ENCODE peak calls at places on chromosomes 5 and 9, in eight cellular contexts. Q is dorsolateral prefrontal cortex; O is CD8-positive, alpha-beta T cell; R is A549; C is tibial nerve; Z is endothelial cell; F is esophagus muscularis mucosa; L is uterus. W is an unnamed sample.

GRCh38 chr9:125397736-125398135 is 136.1 kb downstream of the GAPVD1 start:
- DNase-seq in Q (no peak), O (no peak), R (no peak), C (no peak), Z (no peak), F (no peak), L (no peak), W (no peak)

GRCh38 chr5:129554134-129554904 is 94.2 kb downstream of the ADAMTS19 start:
- DNase-seq in Q (no peak), O (no peak), R (no peak), C (no peak), Z (no peak), F (no peak), L (no peak), W (no peak)

GRCh38 chr5:148740966-148741742 is 85.3 kb upstream of the ADRB2 start:
- DNase-seq in Q (no peak), O (no peak), R (peak; percentile 55), C (no peak), Z (no peak), F (no peak), L (no peak), W (no peak)

GRCh38 chr9:124553738-124554137 is 46.5 kb upstream of the NR5A1 start:
- DNase-seq in Q (no peak), O (no peak), R (no peak), C (no peak), Z (no peak), F (no peak), L (no peak), W (no peak)

GRCh38 chr9:88390371-88390990 is 2.2 kb downstream of the SPIN1 start:
- DNase-seq in Q (no peak), O (no peak), R (no peak), C (no peak), Z (no peak), F (no peak), L (no peak), W (no peak)

GRCh38 chr5:128254789-128255188 is 171.2 kb downstream of the SLC12A2 start:
- DNase-seq in Q (no peak), O (no peak), R (no peak), C (no peak), Z (no peak), F (no peak), L (no peak), W (no peak)

GRCh38 chr5:51201708-51202107 is 181.5 kb upstream of the ISL1 start:
- DNase-seq in Q (no peak), O (no peak), R (no peak), C (no peak), Z (no peak), F (no peak), L (no peak), W (no peak)

GRCh38 chr9:1267581-1267980 is 217.4 kb downstream of the DMRT2 start:
- DNase-seq in Q (no peak), O (no peak), R (no peak), C (no peak), Z (no peak), F (no peak), L (no peak), W (no peak)

GRCh38 chr5:34015120-34015807 is 7.4 kb upstream of the AMACR start:
- DNase-seq in Q (no peak), O (no peak), R (no peak), C (no peak), Z (no peak), F (no peak), L (no peak), W (no peak)

GRCh38 chr5:10503997-10504761 is 59.7 kb upstream of the ANKRD33B start:
- DNase-seq in Q (no peak), O (no peak), R (peak; percentile 64), C (no peak), Z (no peak), F (no peak), L (no peak), W (no peak)

GRCh38 chr9:137724114-137724445 is 105.3 kb downstream of the EHMT1 start:
- DNase-seq in Q (no peak), O (no peak), R (no peak), C (no peak), Z (no peak), F (no peak), L (no peak), W (no peak)

GRCh38 chr5:68141494-68141893 is 74.1 kb upstream of the PIK3R1 start:
- DNase-seq in Q (no peak), O (no peak), R (no peak), C (no peak), Z (no peak), F (no peak), L (no peak), W (no peak)

GRCh38 chr9:71716138-71716909 is 52.0 kb downstream of the CEMIP2 start:
- DNase-seq in Q (no peak), O (no peak), R (no peak), C (no peak), Z (no peak), F (no peak), L (no peak), W (no peak)

GRCh38 chr9:71721786-71722295 is 46.5 kb downstream of the CEMIP2 start:
- DNase-seq in Q (no peak), O (no peak), R (no peak), C (no peak), Z (no peak), F (no peak), L (no peak), W (no peak)

GRCh38 chr9:71719088-71719487 is 49.2 kb downstream of the CEMIP2 start:
- DNase-seq in Q (no peak), O (no peak), R (no peak), C (no peak), Z (no peak), F (no peak), L (no peak), W (no peak)

GRCh38 chr9:71719585-71719984 is 48.7 kb downstream of the CEMIP2 start:
- DNase-seq in Q (no peak), O (no peak), R (no peak), C (no peak), Z (no peak), F (no peak), L (no peak), W (no peak)
- TF ChIP-seq CTCF in Q (no peak), O (no peak), R (no peak), C (no peak), Z (no peak), F (no peak), L (no peak), W (no peak)

DNA sequence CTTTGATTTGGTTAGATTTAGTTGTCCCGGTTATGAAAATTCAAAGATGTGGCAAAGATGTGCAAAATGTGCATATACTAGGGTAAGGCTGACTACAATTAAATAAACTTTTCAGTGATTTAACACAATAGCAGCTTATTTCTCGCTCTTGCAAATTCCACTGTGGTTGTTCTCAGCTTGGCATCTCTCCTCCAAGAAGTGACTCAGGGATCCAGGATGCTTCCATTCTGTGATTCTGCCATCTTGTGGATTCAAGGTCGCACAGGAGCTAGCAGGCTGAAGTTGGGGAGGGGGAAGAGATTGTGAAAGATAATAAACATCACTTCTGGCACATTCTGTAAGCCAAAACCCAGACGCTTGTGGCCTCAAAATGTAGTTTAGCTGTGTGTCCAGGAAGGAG is 60.1 kb upstream of the TGFBR1 start:
- DNase-seq in Q (no peak), O (no peak), R (no peak), C (no peak), Z (no peak), F (no peak), L (no peak), W (no peak)
- TF ChIP-seq CTCF in Q (no peak), O (no peak), R (no peak), C (no peak), Z (no peak), F (no peak), L (no peak), W (no peak)

DNA sequence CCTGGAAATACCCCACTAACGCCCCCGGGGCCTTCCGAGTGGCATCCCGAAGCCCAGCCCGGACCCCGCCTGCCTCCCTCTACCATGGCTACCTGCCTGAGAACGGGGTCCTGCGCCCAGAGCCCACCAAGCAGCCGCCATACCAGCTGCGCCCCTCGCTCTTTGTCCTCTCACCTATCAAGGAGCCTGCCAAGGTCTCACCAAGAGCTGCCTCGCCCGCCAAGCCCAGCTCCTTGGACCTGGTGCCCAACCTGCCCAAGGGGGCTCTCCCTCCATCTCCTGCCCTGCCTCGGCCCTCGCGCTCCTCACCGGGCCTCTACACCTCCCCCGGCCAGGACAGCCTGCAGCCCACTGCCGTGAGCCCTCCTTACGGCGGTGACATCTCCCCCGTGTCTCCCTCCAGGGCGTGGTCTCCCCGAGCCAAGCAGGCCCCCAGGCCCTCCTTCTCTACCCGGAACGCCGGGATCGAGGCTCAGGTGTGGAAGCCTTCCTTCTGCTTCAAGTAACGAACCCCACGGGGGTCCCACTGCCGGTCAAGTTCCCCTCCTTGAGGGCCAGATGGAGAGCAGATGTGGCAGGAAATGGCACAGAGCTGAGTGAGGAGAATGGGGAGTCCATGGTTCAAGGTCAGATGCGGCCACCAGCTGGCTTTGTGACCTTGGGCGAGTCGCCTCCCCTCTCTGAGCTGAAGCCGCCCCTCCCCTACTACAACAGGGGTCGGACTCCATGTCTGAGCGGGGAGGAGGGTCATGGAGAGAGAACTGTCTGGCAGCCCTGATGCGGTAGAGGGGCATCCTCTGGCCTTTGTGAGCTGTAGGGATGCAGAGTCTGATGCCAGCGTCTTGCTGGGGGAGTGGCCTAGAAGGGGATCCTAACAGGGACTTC is 9.6 kb downstream of the SYNPO start:
- DNase-seq in Q (no peak), O (no peak), R (no peak), C (no peak), Z (no peak), F (no peak), L (no peak), W (no peak)
- TF ChIP-seq CTCF in Q (no peak), O (no peak), R (no peak), C (no peak), Z (no peak), F (no peak), L (no peak), W (no peak)

GRCh38 chr9:98241357-98242104 is 13.9 kb downstream of the TBC1D2 start:
- DNase-seq in Q (no peak), O (no peak), R (no peak), C (no peak), Z (no peak), F (no peak), L (no peak), W (no peak)
- TF ChIP-seq CTCF in Q (no peak), O (no peak), R (no peak), C (no peak), Z (no peak), F (no peak), L (no peak), W (no peak)

GRCh38 chr5:3019045-3019444 is 267.6 kb upstream of the IRX2 start:
- DNase-seq in Q (no peak), O (no peak), R (no peak), C (no peak), Z (no peak), F (no peak), L (no peak), W (no peak)
- TF ChIP-seq CTCF in Q (no peak), O (no peak), R (no peak), C (no peak), Z (no peak), F (no peak), L (no peak), W (no peak)

GRCh38 chr9:33311953-33312352 is 21.6 kb downstream of the NFX1 start:
- DNase-seq in Q (no peak), O (no peak), R (no peak), C (no peak), Z (no peak), F (no peak), L (no peak), W (no peak)
- TF ChIP-seq CTCF in Q (no peak), O (no peak), R (no peak), C (no peak), Z (no peak), F (no peak), L (no peak), W (no peak)

GRCh38 chr5:117455236-117456233 is 880.9 kb upstream of the SEMA6A start:
- DNase-seq in Q (no peak), O (no peak), R (no peak), C (no peak), Z (peak; percentile 33), F (no peak), L (no peak), W (no peak)
- TF ChIP-seq CTCF in Q (no peak), O (no peak), R (no peak), C (no peak), Z (peak; percentile 26), F (peak; percentile 10), L (no peak), W (no peak)